ENCODE peak calls at places on chromosomes 6 and 20, in six cellular contexts. J, M, K, F, I and C are unnamed samples.

GRCh38 chr20:32893878-32894483 is 35.3 kb downstream of the EFCAB8 start:
- DNase-seq in J (no peak), M (peak; percentile 6), K (no peak), F (peak; percentile 16), I (no peak), C (peak; percentile 22)

GRCh38 chr6:28683945-28684538 is 158.4 kb downstream of the GPX5 start:
- DNase-seq in J (no peak), M (peak; percentile 58), K (no peak), F (peak; percentile 78), I (no peak), C (peak; percentile 68)

GRCh38 chr6:152472325-152472724 is 164.8 kb downstream of the SYNE1 start:
- DNase-seq in J (no peak), M (no peak), K (no peak), F (peak; percentile 20), I (no peak), C (no peak)

GRCh38 chr6:52087498-52087999 is at the start of gene PKHD1:
- DNase-seq in J (peak; percentile 34), M (no peak), K (no peak), F (peak; percentile 18), I (no peak), C (peak; percentile 1)

GRCh38 chr6:145903356-145904102 is 60.6 kb downstream of the SHPRH start:
- DNase-seq in J (no peak), M (peak; percentile 69), K (no peak), F (peak; percentile 28), I (no peak), C (peak; percentile 32)

GRCh38 chr6:106197441-106197840 is 111.3 kb downstream of the PRDM1 start:
- DNase-seq in J (no peak), M (no peak), K (no peak), F (no peak), I (no peak), C (no peak)

GRCh38 chr6:27129095-27129815 is 118.2 kb upstream of the PRSS16 start:
- DNase-seq in J (no peak), M (peak; percentile 60), K (no peak), F (no peak), I (no peak), C (no peak)

GRCh38 chr20:53243152-53243551 is 271.0 kb downstream of the TSHZ2 start:
- DNase-seq in J (no peak), M (no peak), K (no peak), F (no peak), I (no peak), C (no peak)

GRCh38 chr20:45962031-45962755 is 9.8 kb downstream of the ZNF335 start:
- DNase-seq in J (no peak), M (no peak), K (no peak), F (no peak), I (peak; percentile 61), C (no peak)

GRCh38 chr6:166989427-166990034 is 9.7 kb upstream of the CEP43 start:
- DNase-seq in J (no peak), M (peak; percentile 60), K (no peak), F (peak; percentile 74), I (no peak), C (peak; percentile 58)

GRCh38 chr20:2353231-2353630 is 27.5 kb upstream of the TGM6 start:
- DNase-seq in J (no peak), M (no peak), K (peak; percentile 37), F (no peak), I (no peak), C (no peak)

GRCh38 chr6:29236060-29236459 is 65.4 kb downstream of the OR2J2 start:
- DNase-seq in J (no peak), M (no peak), K (no peak), F (no peak), I (no peak), C (no peak)

GRCh38 chr6:37182736-37183590 is 13.0 kb downstream of the PIM1 start:
- DNase-seq in J (peak; percentile 49), M (no peak), K (no peak), F (no peak), I (no peak), C (peak; percentile 60)

GRCh38 chr20:14512856-14513255 is 175.4 kb upstream of the FLRT3 start:
- DNase-seq in J (no peak), M (peak; percentile 9), K (no peak), F (no peak), I (no peak), C (no peak)

GRCh38 chr6:36788768-36789167 is 50.5 kb downstream of the CPNE5 start:
- DNase-seq in J (no peak), M (peak; percentile 10), K (no peak), F (no peak), I (no peak), C (peak; percentile 28)

GRCh38 chr6:139909992-139910391 is 535.5 kb upstream of the CITED2 start:
- DNase-seq in J (no peak), M (no peak), K (no peak), F (no peak), I (no peak), C (no peak)

GRCh38 chr6:56714982-56715456 is 72.3 kb upstream of the DST start:
- DNase-seq in J (peak; percentile 32), M (peak; percentile 81), K (no peak), F (peak; percentile 68), I (no peak), C (peak; percentile 62)

GRCh38 chr6:149422581-149422980 is 22.5 kb downstream of the SUMO4 start:
- DNase-seq in J (no peak), M (no peak), K (no peak), F (no peak), I (no peak), C (no peak)

GRCh38 chr6:149421132-149421531 is 21.1 kb downstream of the SUMO4 start:
- DNase-seq in J (no peak), M (no peak), K (no peak), F (no peak), I (no peak), C (no peak)

GRCh38 chr6:149425754-149426153 is 25.7 kb downstream of the SUMO4 start:
- DNase-seq in J (no peak), M (no peak), K (peak; percentile 75), F (no peak), I (no peak), C (no peak)

GRCh38 chr6:149425224-149425623 is 25.2 kb downstream of the SUMO4 start:
- DNase-seq in J (no peak), M (no peak), K (peak; percentile 66), F (no peak), I (no peak), C (no peak)

GRCh38 chr6:149423946-149424440 is 23.9 kb downstream of the SUMO4 start:
- DNase-seq in J (no peak), M (no peak), K (peak; percentile 79), F (no peak), I (no peak), C (no peak)
- H3K4me3 ChIP-seq in J (no peak overlapping the region), M (no peak overlapping the region), K (peak overlapping the region; percentile 2), F (peak overlapping the region; percentile 70), I (no peak overlapping the region), C (no peak overlapping the region)

GRCh38 chr6:31267504-31268371 is 4.2 kb downstream of the HLA-C start:
- DNase-seq in J (no peak), M (no peak), K (no peak), F (no peak), I (no peak), C (no peak)

GRCh38 chr6:31271641-31272357 is at the start of gene HLA-C:
- DNase-seq in J (peak; percentile 97), M (peak; percentile 94), K (peak; percentile 98), F (peak; percentile 99), I (peak; percentile 88), C (peak; percentile 95)

GRCh38 chr6:31272856-31273626 is 1.1 kb upstream of the HLA-C start:
- DNase-seq in J (no peak), M (no peak), K (no peak), F (no peak), I (no peak), C (no peak)

GRCh38 chr6:31270788-31271640 is 878 bp downstream of the HLA-C start:
- DNase-seq in J (peak; percentile 87), M (peak; percentile 42), K (no peak), F (peak; percentile 88), I (peak; percentile 82), C (peak; percentile 53)

DNA sequence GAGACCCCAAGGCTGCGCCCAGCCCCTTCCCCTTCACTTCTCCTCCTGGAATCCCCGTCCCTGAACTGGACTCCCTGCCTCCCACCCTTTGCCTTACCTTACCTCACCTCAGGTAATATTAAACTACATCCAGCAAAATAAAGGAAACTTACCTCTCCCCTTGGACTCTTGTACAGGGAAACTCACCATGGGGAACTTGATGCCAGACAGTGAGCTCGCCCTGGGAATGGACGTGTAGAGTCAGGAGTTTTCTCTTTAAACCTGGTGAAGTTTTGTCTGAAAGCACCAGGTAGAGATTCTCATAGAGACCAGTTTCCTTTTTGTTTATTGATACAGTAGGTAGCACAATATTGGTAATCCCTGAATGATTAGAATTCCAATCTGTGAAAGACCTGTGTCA is 539 bp upstream of the HLA-C start:
- DNase-seq in J (no peak), M (peak; percentile 14), K (no peak), F (peak; percentile 34), I (no peak), C (peak; percentile 10)
- H3K4me3 ChIP-seq in J (peak overlapping the region; percentile 36), M (peak overlapping the region; percentile 70), K (peak overlapping the region; percentile 84), F (peak overlapping the region; percentile 87), I (peak overlapping the region; percentile 66), C (peak overlapping the region; percentile 75)

GRCh38 chr6:163417595-163417994 is 3.1 kb downstream of the QKI start:
- DNase-seq in J (no peak), M (no peak), K (no peak), F (peak; percentile 37), I (no peak), C (no peak)

GRCh38 chr6:163416640-163417253 is 2.2 kb downstream of the QKI start:
- DNase-seq in J (peak; percentile 51), M (peak; percentile 91), K (no peak), F (peak; percentile 94), I (no peak), C (peak; percentile 92)

GRCh38 chr6:163420315-163420667 is 5.8 kb downstream of the QKI start:
- DNase-seq in J (no peak), M (no peak), K (no peak), F (peak; percentile 40), I (no peak), C (no peak)

GRCh38 chr6:163419413-163420314 is 5.1 kb downstream of the QKI start:
- DNase-seq in J (no peak), M (peak; percentile 53), K (no peak), F (peak; percentile 75), I (no peak), C (peak; percentile 57)

GRCh38 chr6:163418273-163419029 is 3.9 kb downstream of the QKI start:
- DNase-seq in J (no peak), M (no peak), K (no peak), F (peak; percentile 44), I (no peak), C (no peak)
- H3K4me3 ChIP-seq in J (no peak overlapping the region), M (peak overlapping the region; percentile 95), K (peak overlapping the region; percentile 96), F (peak overlapping the region; percentile 95), I (peak overlapping the region; percentile 83), C (peak overlapping the region; percentile 2)

GRCh38 chr20:52127309-52127708 is 64.3 kb downstream of the ZFP64 start:
- DNase-seq in J (no peak), M (no peak), K (no peak), F (no peak), I (no peak), C (no peak)
- H3K4me3 ChIP-seq in J (no peak overlapping the region), M (no peak overlapping the region), K (no peak overlapping the region), F (no peak overlapping the region), I (no peak overlapping the region), C (no peak overlapping the region)

GRCh38 chr20:48738094-48738398 is 89.8 kb downstream of the PREX1 start:
- DNase-seq in J (no peak), M (no peak), K (no peak), F (no peak), I (no peak), C (no peak)
- H3K4me3 ChIP-seq in J (no peak overlapping the region), M (no peak overlapping the region), K (no peak overlapping the region), F (no peak overlapping the region), I (no peak overlapping the region), C (no peak overlapping the region)

GRCh38 chr6:159062965-159063364 is 18.2 kb upstream of the TAGAP start:
- DNase-seq in J (no peak), M (no peak), K (no peak), F (no peak), I (no peak), C (no peak)
- H3K4me3 ChIP-seq in J (no peak overlapping the region), M (no peak overlapping the region), K (no peak overlapping the region), F (no peak overlapping the region), I (no peak overlapping the region), C (no peak overlapping the region)